ENCODE peak calls at places on chromosomes 13 and 19, in ten cellular contexts. J is endodermal cell; A is heart right ventricle; V is glutamatergic neuron; S is endothelial cell; I is MCF 10A; W is GM20000; E is CD8-positive, alpha-beta T cell; K is body of pancreas; O is AG10803. G is an unnamed sample.

GRCh38 chr19:19545128-19545591 is 7.1 kb downstream of the CILP2 start:
- DNase-seq in W (no peak), S (no peak), K (no peak), E (no peak), A (no peak), I (no peak), V (no peak), O (no peak), J (no peak), G (no peak)

GRCh38 chr19:43446746-43447489 is 18.5 kb downstream of the LYPD3 start:
- DNase-seq in W (peak), V (peak), J (peak), A (peak), S (peak), K (peak), O (peak), E (peak), I (peak), G (peak)

GRCh38 chr19:39745645-39746044 is 7.8 kb upstream of the CLC start:
- DNase-seq in O (no peak), J (no peak), S (no peak), W (no peak), E (no peak), A (no peak), I (no peak), V (no peak), K (no peak), G (peak)

GRCh38 chr13:41751277-41751676 is 209.6 kb downstream of the VWA8 start:
- DNase-seq in W (no peak), I (no peak), A (peak), O (peak), J (no peak), S (no peak), E (no peak), V (no peak), K (peak), G (no peak)

GRCh38 chr19:55670280-55671053 is 4.6 kb upstream of the EPN1 start:
- DNase-seq in V (no peak), K (peak), O (peak), E (no peak), J (peak), A (no peak), W (no peak), I (no peak), S (peak), G (peak)

GRCh38 chr13:73450583-73450982 is 391.8 kb downstream of the KLF5 start:
- DNase-seq in J (no peak), W (no peak), K (no peak), O (no peak), A (no peak), E (no peak), S (no peak), I (no peak), V (no peak), G (no peak)

GRCh38 chr19:53873451-53874383 is 6.0 kb downstream of the MYADM start:
- DNase-seq in K (no peak), V (no peak), J (no peak), W (peak), I (no peak), S (no peak), A (no peak), O (no peak), E (no peak), G (no peak)

GRCh38 chr19:16076958-16077611 is 790 bp downstream of the TPM4 start:
- DNase-seq in J (peak), O (peak), E (no peak), K (peak), S (peak), I (peak), W (no peak), A (peak), V (peak), G (peak)

GRCh38 chr13:38543561-38543960 is 143.3 kb upstream of the FREM2 start:
- DNase-seq in E (no peak), W (no peak), O (no peak), A (no peak), J (no peak), S (no peak), K (no peak), V (no peak), I (peak), G (no peak)

GRCh38 chr19:40416918-40417713 is 3.9 kb upstream of the PRX start:
- DNase-seq in I (peak), K (peak), W (no peak), S (peak), O (peak), A (peak), J (peak), V (no peak), E (no peak), G (no peak)

GRCh38 chr19:55486043-55486970 is 1.3 kb downstream of the NAT14 start:
- DNase-seq in I (peak), S (no peak), W (peak), A (no peak), V (no peak), K (no peak), J (peak), O (peak), E (no peak), G (no peak)

GRCh38 chr13:32751340-32751739 is 165.1 kb downstream of the PDS5B start:
- DNase-seq in O (no peak), K (no peak), I (no peak), E (no peak), J (no peak), V (no peak), A (no peak), W (no peak), S (no peak), G (no peak)

GRCh38 chr19:1235625-1236538 is 1.9 kb downstream of the CBARP start:
- DNase-seq in W (no peak), E (no peak), O (no peak), A (no peak), S (no peak), J (no peak), I (no peak), K (no peak), V (no peak), G (no peak)

GRCh38 chr19:8337728-8338127 is 5.3 kb downstream of the KANK3 start:
- DNase-seq in O (no peak), V (no peak), J (peak), S (no peak), A (no peak), E (no peak), K (no peak), I (no peak), W (no peak), G (no peak)

GRCh38 chr19:8342316-8342683 is 762 bp downstream of the KANK3 start:
- DNase-seq in I (no peak), E (no peak), V (no peak), K (no peak), W (no peak), J (peak), A (no peak), O (no peak), S (peak), G (no peak)

GRCh38 chr19:8342684-8343482 is at the start of gene KANK3:
- DNase-seq in I (no peak), E (peak), J (peak), S (peak), O (peak), V (peak), K (peak), A (peak), W (peak), G (peak)

GRCh38 chr19:8338835-8339234 is 4.2 kb downstream of the KANK3 start:
- DNase-seq in W (no peak), I (no peak), V (no peak), K (no peak), J (peak), S (no peak), O (no peak), E (no peak), A (no peak), G (no peak)

GRCh38 chr19:8340341-8341096 is 2.5 kb downstream of the KANK3 start:
- DNase-seq in I (no peak), W (peak), A (peak), E (no peak), J (peak), V (no peak), O (no peak), S (peak), K (peak), G (no peak)
- TF ChIP-seq CTCF in I (no peak), W (no peak), A (peak), E (no peak), J (peak), V (no peak), O (no peak), S (no peak), K (peak), G (peak)

GRCh38 chr13:60044321-60044720 is 119.4 kb downstream of the DIAPH3 start:
- DNase-seq in J (no peak), V (no peak), W (no peak), O (no peak), K (no peak), I (no peak), E (no peak), S (no peak), A (no peak), G (no peak)

GRCh38 chr13:60043262-60043661 is 120.5 kb downstream of the DIAPH3 start:
- DNase-seq in O (peak), V (no peak), W (no peak), K (no peak), J (no peak), S (no peak), I (no peak), A (no peak), E (no peak), G (no peak)

GRCh38 chr13:60051754-60052153 is 112.0 kb downstream of the DIAPH3 start:
- DNase-seq in S (no peak), A (no peak), I (no peak), V (no peak), J (no peak), W (no peak), O (no peak), K (no peak), E (no peak), G (no peak)

DNA sequence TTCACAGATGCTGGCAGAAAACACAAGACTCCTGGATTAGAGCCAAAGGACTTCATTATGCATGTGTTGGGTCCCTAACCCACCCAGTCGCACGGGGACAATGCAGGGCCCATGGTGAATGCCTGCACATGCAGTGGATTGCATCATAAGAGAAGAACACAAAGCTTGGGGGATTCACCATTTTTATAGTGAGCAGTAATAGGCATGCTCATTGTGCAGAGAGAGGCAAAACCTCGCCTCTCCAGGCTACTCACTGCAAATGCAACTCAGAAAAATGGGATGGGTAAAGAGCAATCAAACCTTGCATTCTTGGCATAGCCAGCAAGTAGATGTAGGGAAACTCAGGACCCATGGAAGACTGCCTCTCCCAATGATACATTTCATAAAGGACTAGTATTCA is 115.8 kb downstream of the DIAPH3 start:
- DNase-seq in V (no peak), I (peak), J (no peak), K (no peak), A (no peak), O (no peak), E (no peak), W (no peak), S (no peak), G (no peak)
- TF ChIP-seq CTCF in V (no peak), I (no peak), J (no peak), K (no peak), A (no peak), O (no peak), E (no peak), W (no peak), S (no peak), G (no peak)

GRCh38 chr13:110872034-110872767 is 42.7 kb downstream of the ANKRD10 start:
- DNase-seq in J (peak), O (no peak), A (no peak), V (no peak), S (no peak), E (no peak), K (no peak), W (no peak), I (no peak), G (no peak)

GRCh38 chr13:110869231-110869804 is 45.6 kb downstream of the ANKRD10 start:
- DNase-seq in I (no peak), A (peak), E (no peak), V (no peak), O (no peak), K (no peak), J (peak), S (no peak), W (no peak), G (no peak)

GRCh38 chr13:110868631-110869165 is 46.2 kb downstream of the ANKRD10 start:
- DNase-seq in I (no peak), V (no peak), W (no peak), O (no peak), S (no peak), K (no peak), A (no peak), E (no peak), J (peak), G (no peak)

GRCh38 chr13:110867380-110867779 is 47.5 kb downstream of the ANKRD10 start:
- DNase-seq in E (no peak), V (no peak), W (no peak), I (no peak), J (peak), K (no peak), A (no peak), S (no peak), O (no peak), G (no peak)

GRCh38 chr13:110869805-110870706 is 44.8 kb downstream of the ANKRD10 start:
- DNase-seq in J (peak), A (peak), W (no peak), S (peak), O (peak), V (peak), K (peak), I (peak), E (no peak), G (peak)
- TF ChIP-seq CTCF in J (no peak), A (peak), W (no peak), S (no peak), O (no peak), V (no peak), K (peak), I (peak), E (no peak), G (no peak)

DNA sequence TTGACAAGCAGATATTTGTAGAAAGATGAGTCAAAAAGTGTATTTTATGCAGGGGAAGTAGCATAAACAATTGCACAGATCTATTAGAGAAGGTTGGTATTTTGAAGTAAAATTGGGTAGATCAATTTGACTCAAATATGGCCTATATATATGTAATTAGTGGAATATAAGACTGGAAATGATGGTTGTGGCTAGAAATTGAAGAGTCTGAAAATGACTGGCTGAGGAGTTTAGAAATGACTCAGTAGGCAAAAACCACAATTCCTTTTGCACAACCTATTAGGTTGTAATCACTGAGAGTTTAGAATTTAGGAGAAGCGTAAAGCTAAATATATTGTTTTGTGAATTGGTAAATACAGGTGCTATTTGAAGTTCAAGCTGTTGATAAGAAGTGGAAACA is 622.6 kb upstream of the PCDH20 start:
- DNase-seq in J (no peak), W (no peak), O (no peak), I (no peak), S (no peak), A (no peak), K (no peak), E (no peak), V (no peak), G (peak)
- TF ChIP-seq CTCF in J (no peak), W (no peak), O (no peak), I (no peak), S (no peak), A (no peak), K (no peak), E (no peak), V (no peak), G (no peak)

DNA sequence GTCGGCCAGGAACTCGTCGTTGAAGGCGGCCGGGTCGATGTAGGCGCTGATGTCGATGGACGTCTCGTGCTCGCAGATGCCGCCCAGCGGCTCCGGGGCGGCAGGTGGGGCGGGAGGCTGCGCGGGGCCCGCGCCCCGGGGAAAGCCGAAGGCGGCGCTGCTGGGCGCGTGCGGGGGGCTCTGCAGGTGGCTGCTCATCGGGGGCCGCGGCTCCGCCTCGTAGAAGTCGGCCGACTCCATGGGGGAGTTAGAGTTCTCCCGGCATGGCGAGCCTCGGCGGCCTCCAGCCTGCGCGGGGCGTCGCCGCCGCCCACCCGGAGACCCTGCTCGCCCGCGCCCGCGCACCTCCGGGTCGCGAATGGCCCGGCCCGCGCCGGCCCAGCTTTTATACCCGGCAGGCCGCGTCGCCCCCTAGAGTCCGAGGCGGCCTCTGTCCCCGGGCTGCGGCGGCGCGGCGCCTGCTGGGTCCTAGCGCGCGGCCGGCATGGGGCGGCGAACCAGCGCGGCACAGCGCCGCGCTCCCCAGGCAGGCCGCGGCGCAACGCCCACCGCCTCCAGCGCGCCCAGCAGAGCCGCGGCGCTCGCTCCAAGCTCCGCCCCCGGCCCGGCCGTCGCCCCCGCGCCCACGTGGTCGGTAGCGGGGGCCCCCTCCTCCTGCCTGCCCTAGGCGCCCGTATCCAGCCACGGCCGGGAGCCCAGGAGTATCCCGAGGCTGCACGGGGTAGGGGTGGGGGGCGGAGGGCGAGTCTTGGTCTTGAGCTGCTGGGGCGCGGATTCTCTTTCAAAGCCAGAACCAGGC is at the start of gene CEBPA:
- DNase-seq in I (peak), K (peak), J (peak), A (peak), V (peak), O (peak), S (peak), E (peak), W (peak), G (peak)
- TF ChIP-seq CTCF in I (peak), K (peak), J (peak), A (peak), V (peak), O (peak), S (peak), E (no peak), W (peak), G (peak)

DNA sequence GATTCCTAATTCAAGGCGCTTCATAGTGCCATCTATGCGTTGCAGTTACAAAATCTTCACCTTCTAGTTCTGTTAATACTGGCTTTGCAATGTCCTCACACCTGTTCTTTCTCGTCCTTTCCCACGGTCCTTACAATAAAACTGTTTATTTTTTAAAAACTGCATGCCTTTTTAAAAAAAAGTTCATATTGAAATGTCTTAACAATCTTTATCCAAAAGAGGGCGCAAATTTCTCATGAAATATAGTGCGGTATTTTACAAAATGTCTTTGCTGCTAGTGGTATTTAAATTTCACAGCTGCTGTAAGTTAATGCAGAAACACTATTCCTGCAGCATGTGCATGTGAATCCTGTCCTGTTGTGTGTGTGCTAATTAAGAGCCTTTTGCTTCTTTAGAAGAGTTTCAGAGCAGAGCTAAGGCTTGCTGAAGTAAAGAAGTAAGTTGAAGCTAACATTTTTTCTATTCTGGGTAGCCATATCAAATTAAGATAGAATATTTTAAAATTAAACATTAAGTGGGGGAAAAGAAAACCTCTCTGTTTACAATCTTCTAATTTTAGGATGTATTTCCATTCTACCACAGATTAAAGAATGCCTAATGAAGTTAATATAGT is 15.8 kb upstream of the CLDN10 start:
- DNase-seq in J (no peak), K (peak), V (no peak), O (peak), A (no peak), E (no peak), S (no peak), I (peak), W (no peak), G (peak)
- TF ChIP-seq CTCF in J (peak), K (peak), V (peak), O (peak), A (peak), E (peak), S (peak), I (peak), W (no peak), G (peak)

GRCh38 chr13:113863511-113864302 is at the start of gene GAS6:
- DNase-seq in J (peak), V (peak), O (peak), E (no peak), S (peak), I (peak), A (peak), W (peak), K (peak), G (no peak)
- TF ChIP-seq CTCF in J (peak), V (no peak), O (no peak), E (no peak), S (no peak), I (peak), A (no peak), W (no peak), K (no peak), G (no peak)

GRCh38 chr19:2540646-2541454 is 64.9 kb downstream of the GADD45B start:
- DNase-seq in J (peak), W (no peak), O (peak), E (no peak), V (peak), A (peak), S (peak), I (peak), K (peak), G (no peak)
- TF ChIP-seq CTCF in J (peak), W (no peak), O (peak), E (no peak), V (no peak), A (peak), S (no peak), I (peak), K (peak), G (no peak)

GRCh38 chr19:35748106-35749020 is at the start of gene LIN37:
- DNase-seq in W (peak), K (peak), E (peak), J (peak), I (peak), A (peak), O (peak), S (peak), V (peak), G (peak)
- TF ChIP-seq CTCF in W (no peak), K (peak), E (no peak), J (no peak), I (no peak), A (peak), O (no peak), S (no peak), V (no peak), G (no peak)

GRCh38 chr13:95153647-95154405 is 147.4 kb downstream of the ABCC4 start:
- DNase-seq in V (no peak), K (no peak), A (no peak), S (no peak), E (no peak), W (no peak), O (peak), J (no peak), I (peak), G (peak)

GRCh38 chr13:95154441-95154886 is 146.8 kb downstream of the ABCC4 start:
- DNase-seq in V (no peak), A (no peak), I (no peak), W (no peak), E (no peak), K (no peak), O (peak), S (no peak), J (no peak), G (no peak)

GRCh38 chr13:95155504-95155903 is 145.7 kb downstream of the ABCC4 start:
- DNase-seq in A (no peak), W (no peak), E (no peak), J (no peak), S (no peak), O (no peak), K (no peak), I (no peak), V (no peak), G (no peak)

GRCh38 chr13:95155093-95155492 is 146.2 kb downstream of the ABCC4 start:
- DNase-seq in W (no peak), K (no peak), S (no peak), J (no peak), V (no peak), A (no peak), O (no peak), I (no peak), E (no peak), G (no peak)

DNA sequence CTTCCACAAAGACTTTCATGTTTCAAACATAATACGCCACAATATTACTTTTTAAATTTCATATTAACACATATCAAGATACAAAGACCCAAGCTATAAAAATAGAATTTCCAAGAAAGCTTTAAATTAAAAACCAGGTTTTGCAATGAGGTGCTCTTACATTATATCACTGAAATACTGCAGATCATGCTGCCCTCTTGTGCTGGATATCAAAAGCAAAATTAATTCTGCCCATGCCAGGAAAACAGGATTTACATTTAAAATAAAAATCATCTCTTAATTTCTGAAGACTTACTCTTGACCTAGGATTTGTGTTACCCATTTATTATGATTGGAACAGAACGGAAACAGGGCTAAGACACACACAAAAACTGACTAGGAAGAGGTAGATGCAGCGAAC is 145.0 kb downstream of the ABCC4 start:
- DNase-seq in V (no peak), O (peak), A (no peak), K (no peak), I (peak), W (no peak), E (no peak), S (no peak), J (no peak), G (peak)
- TF ChIP-seq CTCF in V (no peak), O (peak), A (no peak), K (peak), I (peak), W (no peak), E (no peak), S (no peak), J (peak), G (no peak)